ENCODE peak calls at places on chromosomes 12 and 14, in five cellular contexts. W is NCI-H1105 treated with DMSO at 0.1 percent for 48 hours, L is T-helper 1 cell, K is ureter, F is nephron progenitor cell. G is an unnamed sample.

GRCh38 chr14:100584056-100585031 is 2.9 kb downstream of the BEGAIN start:
- DNase-seq in K (no peak), L (no peak), W (no peak), F (peak; percentile 1), G (no peak)

GRCh38 chr12:102427542-102427923 is 52.8 kb downstream of the IGF1 start:
- DNase-seq in K (no peak), W (no peak), L (no peak), F (peak; percentile 10), G (no peak)

GRCh38 chr14:91154851-91155625 is 41.2 kb downstream of the DGLUCY start:
- DNase-seq in K (peak; percentile 68), L (no peak), W (peak; percentile 96), F (peak; percentile 9), G (peak; percentile 17)

GRCh38 chr14:82079553-82079952 is 545.9 kb upstream of the SEL1L start:
- DNase-seq in K (no peak), F (no peak), L (no peak), W (no peak), G (no peak)

GRCh38 chr14:93045211-93045674 is 70.5 kb downstream of the ITPK1 start:
- DNase-seq in K (no peak), W (no peak), L (no peak), F (no peak), G (no peak)

GRCh38 chr12:92242917-92243316 is 97.3 kb upstream of the BTG1 start:
- DNase-seq in W (no peak), F (no peak), K (no peak), L (no peak), G (no peak)

GRCh38 chr12:53485955-53486729 is 13.1 kb downstream of the MAP3K12 start:
- DNase-seq in K (no peak), L (no peak), W (no peak), F (no peak), G (no peak)

GRCh38 chr14:87901196-87901595 is 91.8 kb downstream of the GALC start:
- DNase-seq in F (no peak), K (no peak), W (no peak), L (no peak), G (no peak)

GRCh38 chr12:49244161-49244560 is 20.7 kb upstream of the TUBA1C start:
- DNase-seq in L (no peak), F (no peak), K (no peak), W (no peak), G (no peak)

GRCh38 chr12:128818065-128819022 is 5.4 kb downstream of the SLC15A4 start:
- DNase-seq in W (no peak), K (no peak), F (no peak), L (no peak), G (no peak)

GRCh38 chr14:75604979-75605825 is 26.8 kb downstream of the FLVCR2 start:
- DNase-seq in K (peak; percentile 45), W (no peak), F (no peak), L (no peak), G (no peak)

GRCh38 chr12:71541583-71541982 is 102.0 kb downstream of the LGR5 start:
- DNase-seq in L (no peak), F (no peak), K (no peak), W (no peak), G (no peak)

G was measured in naive thymus-derived CD8-positive, alpha-beta T cell.